ENCODE peak calls at places on chromosome 11, in eight cellular contexts. One of them, this sample, is unnamed.

GRCh38 chr11:12813371-12814225 is 139.4 kb downstream of the TEAD1 start:
- DNase-seq in BE2C: no peak
- DNase-seq in activated T-helper 1 cell treated with anti-CD3 and anti-CD28 coated beads, Interleukin-12 subunit alpha, Interleukin-12 subunit beta, Interleukin-2, Interleukin-4 antibody, amounts not matched to agents 30 ng/mL and 10 ng/mL and 1 ng/mL, durations not matched to agents 14 hours and 24 hours and 36 hours: no peak
- DNase-seq in HEK293T: no peak
- DNase-seq in EL: peak; percentile 72
- DNase-seq in ureter: peak; percentile 68
- DNase-seq in stimulated activated CD8-positive, alpha-beta memory T cell treated with anti-CD3 and anti-CD28 coated beads, Interleukin-12 subunit alpha, Interleukin-12 subunit beta, amount 100 ng/mL, for 1 hour: no peak
- DNase-seq in KBM-7: no peak
- DNase-seq in this sample: peak; percentile 64

GRCh38 chr11:132072044-132072879 is 701.8 kb downstream of the NTM start:
- DNase-seq in KBM-7: no peak
- DNase-seq in ureter: no peak
- DNase-seq in stimulated activated CD8-positive, alpha-beta memory T cell treated with anti-CD3 and anti-CD28 coated beads, Interleukin-12 subunit alpha, Interleukin-12 subunit beta, amount 100 ng/mL, for 1 hour: no peak
- DNase-seq in activated T-helper 1 cell treated with anti-CD3 and anti-CD28 coated beads, Interleukin-12 subunit alpha, Interleukin-12 subunit beta, Interleukin-2, Interleukin-4 antibody, amounts not matched to agents 30 ng/mL and 10 ng/mL and 1 ng/mL, durations not matched to agents 14 hours and 24 hours and 36 hours: no peak
- DNase-seq in HEK293T: no peak
- DNase-seq in EL: peak; percentile 98
- DNase-seq in BE2C: no peak
- DNase-seq in this sample: peak; percentile 95

GRCh38 chr11:61007971-61008896 is 36.8 kb downstream of the CD6 start:
- DNase-seq in HEK293T: no peak
- DNase-seq in KBM-7: no peak
- DNase-seq in EL: no peak
- DNase-seq in ureter: no peak
- DNase-seq in BE2C: no peak
- DNase-seq in stimulated activated CD8-positive, alpha-beta memory T cell treated with anti-CD3 and anti-CD28 coated beads, Interleukin-12 subunit alpha, Interleukin-12 subunit beta, amount 100 ng/mL, for 1 hour: no peak
- DNase-seq in activated T-helper 1 cell treated with anti-CD3 and anti-CD28 coated beads, Interleukin-12 subunit alpha, Interleukin-12 subunit beta, Interleukin-2, Interleukin-4 antibody, amounts not matched to agents 30 ng/mL and 10 ng/mL and 1 ng/mL, durations not matched to agents 14 hours and 24 hours and 36 hours: no peak
- DNase-seq in this sample: no peak

GRCh38 chr11:113174862-113175261 is 139.5 kb upstream of the TTC12 start:
- DNase-seq in stimulated activated CD8-positive, alpha-beta memory T cell treated with anti-CD3 and anti-CD28 coated beads, Interleukin-12 subunit alpha, Interleukin-12 subunit beta, amount 100 ng/mL, for 1 hour: no peak
- DNase-seq in HEK293T: no peak
- DNase-seq in KBM-7: no peak
- DNase-seq in BE2C: no peak
- DNase-seq in EL: no peak
- DNase-seq in ureter: no peak
- DNase-seq in activated T-helper 1 cell treated with anti-CD3 and anti-CD28 coated beads, Interleukin-12 subunit alpha, Interleukin-12 subunit beta, Interleukin-2, Interleukin-4 antibody, amounts not matched to agents 30 ng/mL and 10 ng/mL and 1 ng/mL, durations not matched to agents 14 hours and 24 hours and 36 hours: no peak
- DNase-seq in this sample: peak; percentile 29

GRCh38 chr11:47566166-47566546 is 757 bp downstream of the PTPMT1 start:
- DNase-seq in stimulated activated CD8-positive, alpha-beta memory T cell treated with anti-CD3 and anti-CD28 coated beads, Interleukin-12 subunit alpha, Interleukin-12 subunit beta, amount 100 ng/mL, for 1 hour: no peak
- DNase-seq in ureter: no peak
- DNase-seq in activated T-helper 1 cell treated with anti-CD3 and anti-CD28 coated beads, Interleukin-12 subunit alpha, Interleukin-12 subunit beta, Interleukin-2, Interleukin-4 antibody, amounts not matched to agents 30 ng/mL and 10 ng/mL and 1 ng/mL, durations not matched to agents 14 hours and 24 hours and 36 hours: no peak
- DNase-seq in BE2C: no peak
- DNase-seq in EL: peak; percentile 30
- DNase-seq in KBM-7: peak; percentile 57
- DNase-seq in HEK293T: no peak
- DNase-seq in this sample: no peak

GRCh38 chr11:120871924-120872323 is 152.0 kb upstream of the TBCEL start:
- DNase-seq in EL: no peak
- DNase-seq in KBM-7: no peak
- DNase-seq in BE2C: no peak
- DNase-seq in stimulated activated CD8-positive, alpha-beta memory T cell treated with anti-CD3 and anti-CD28 coated beads, Interleukin-12 subunit alpha, Interleukin-12 subunit beta, amount 100 ng/mL, for 1 hour: no peak
- DNase-seq in ureter: no peak
- DNase-seq in HEK293T: no peak
- DNase-seq in activated T-helper 1 cell treated with anti-CD3 and anti-CD28 coated beads, Interleukin-12 subunit alpha, Interleukin-12 subunit beta, Interleukin-2, Interleukin-4 antibody, amounts not matched to agents 30 ng/mL and 10 ng/mL and 1 ng/mL, durations not matched to agents 14 hours and 24 hours and 36 hours: no peak
- DNase-seq in this sample: no peak

GRCh38 chr11:118243161-118243560 is 9.0 kb downstream of the MPZL3 start:
- DNase-seq in BE2C: no peak
- DNase-seq in HEK293T: no peak
- DNase-seq in KBM-7: no peak
- DNase-seq in EL: no peak
- DNase-seq in stimulated activated CD8-positive, alpha-beta memory T cell treated with anti-CD3 and anti-CD28 coated beads, Interleukin-12 subunit alpha, Interleukin-12 subunit beta, amount 100 ng/mL, for 1 hour: no peak
- DNase-seq in activated T-helper 1 cell treated with anti-CD3 and anti-CD28 coated beads, Interleukin-12 subunit alpha, Interleukin-12 subunit beta, Interleukin-2, Interleukin-4 antibody, amounts not matched to agents 30 ng/mL and 10 ng/mL and 1 ng/mL, durations not matched to agents 14 hours and 24 hours and 36 hours: no peak
- DNase-seq in ureter: no peak
- DNase-seq in this sample: no peak

GRCh38 chr11:83051760-83052671 is 19.7 kb downstream of the RAB30 start:
- DNase-seq in HEK293T: no peak
- DNase-seq in stimulated activated CD8-positive, alpha-beta memory T cell treated with anti-CD3 and anti-CD28 coated beads, Interleukin-12 subunit alpha, Interleukin-12 subunit beta, amount 100 ng/mL, for 1 hour: no peak
- DNase-seq in BE2C: peak; percentile 60
- DNase-seq in EL: peak; percentile 93
- DNase-seq in KBM-7: no peak
- DNase-seq in activated T-helper 1 cell treated with anti-CD3 and anti-CD28 coated beads, Interleukin-12 subunit alpha, Interleukin-12 subunit beta, Interleukin-2, Interleukin-4 antibody, amounts not matched to agents 30 ng/mL and 10 ng/mL and 1 ng/mL, durations not matched to agents 14 hours and 24 hours and 36 hours: no peak
- DNase-seq in ureter: peak; percentile 72
- DNase-seq in this sample: peak; percentile 70

GRCh38 chr11:133951484-133952198 is 5.1 kb downstream of the IGSF9B start:
- DNase-seq in KBM-7: no peak
- DNase-seq in ureter: no peak
- DNase-seq in stimulated activated CD8-positive, alpha-beta memory T cell treated with anti-CD3 and anti-CD28 coated beads, Interleukin-12 subunit alpha, Interleukin-12 subunit beta, amount 100 ng/mL, for 1 hour: no peak
- DNase-seq in activated T-helper 1 cell treated with anti-CD3 and anti-CD28 coated beads, Interleukin-12 subunit alpha, Interleukin-12 subunit beta, Interleukin-2, Interleukin-4 antibody, amounts not matched to agents 30 ng/mL and 10 ng/mL and 1 ng/mL, durations not matched to agents 14 hours and 24 hours and 36 hours: no peak
- DNase-seq in HEK293T: peak; percentile 54
- DNase-seq in EL: peak; percentile 28
- DNase-seq in BE2C: peak; percentile 50
- DNase-seq in this sample: peak; percentile 71

GRCh38 chr11:118684187-118684586 is 4.7 kb upstream of the TREH start:
- DNase-seq in stimulated activated CD8-positive, alpha-beta memory T cell treated with anti-CD3 and anti-CD28 coated beads, Interleukin-12 subunit alpha, Interleukin-12 subunit beta, amount 100 ng/mL, for 1 hour: no peak
- DNase-seq in HEK293T: no peak
- DNase-seq in BE2C: no peak
- DNase-seq in KBM-7: no peak
- DNase-seq in ureter: no peak
- DNase-seq in activated T-helper 1 cell treated with anti-CD3 and anti-CD28 coated beads, Interleukin-12 subunit alpha, Interleukin-12 subunit beta, Interleukin-2, Interleukin-4 antibody, amounts not matched to agents 30 ng/mL and 10 ng/mL and 1 ng/mL, durations not matched to agents 14 hours and 24 hours and 36 hours: no peak
- DNase-seq in EL: no peak
- DNase-seq in this sample: no peak

GRCh38 chr11:70756756-70757155 is 358.4 kb downstream of the CTTN start:
- DNase-seq in EL: no peak
- DNase-seq in BE2C: no peak
- DNase-seq in activated T-helper 1 cell treated with anti-CD3 and anti-CD28 coated beads, Interleukin-12 subunit alpha, Interleukin-12 subunit beta, Interleukin-2, Interleukin-4 antibody, amounts not matched to agents 30 ng/mL and 10 ng/mL and 1 ng/mL, durations not matched to agents 14 hours and 24 hours and 36 hours: no peak
- DNase-seq in HEK293T: no peak
- DNase-seq in ureter: no peak
- DNase-seq in KBM-7: no peak
- DNase-seq in stimulated activated CD8-positive, alpha-beta memory T cell treated with anti-CD3 and anti-CD28 coated beads, Interleukin-12 subunit alpha, Interleukin-12 subunit beta, amount 100 ng/mL, for 1 hour: no peak
- DNase-seq in this sample: no peak

GRCh38 chr11:120400564-120401364 is 64.6 kb downstream of the ARHGEF12 start:
- DNase-seq in activated T-helper 1 cell treated with anti-CD3 and anti-CD28 coated beads, Interleukin-12 subunit alpha, Interleukin-12 subunit beta, Interleukin-2, Interleukin-4 antibody, amounts not matched to agents 30 ng/mL and 10 ng/mL and 1 ng/mL, durations not matched to agents 14 hours and 24 hours and 36 hours: no peak
- DNase-seq in EL: peak; percentile 97
- DNase-seq in HEK293T: peak; percentile 30
- DNase-seq in stimulated activated CD8-positive, alpha-beta memory T cell treated with anti-CD3 and anti-CD28 coated beads, Interleukin-12 subunit alpha, Interleukin-12 subunit beta, amount 100 ng/mL, for 1 hour: no peak
- DNase-seq in BE2C: no peak
- DNase-seq in KBM-7: no peak
- DNase-seq in ureter: peak; percentile 51
- DNase-seq in this sample: peak; percentile 89

GRCh38 chr11:70611890-70612289 is 213.6 kb downstream of the CTTN start:
- DNase-seq in ureter: no peak
- DNase-seq in BE2C: no peak
- DNase-seq in EL: no peak
- DNase-seq in activated T-helper 1 cell treated with anti-CD3 and anti-CD28 coated beads, Interleukin-12 subunit alpha, Interleukin-12 subunit beta, Interleukin-2, Interleukin-4 antibody, amounts not matched to agents 30 ng/mL and 10 ng/mL and 1 ng/mL, durations not matched to agents 14 hours and 24 hours and 36 hours: no peak
- DNase-seq in KBM-7: no peak
- DNase-seq in HEK293T: no peak
- DNase-seq in stimulated activated CD8-positive, alpha-beta memory T cell treated with anti-CD3 and anti-CD28 coated beads, Interleukin-12 subunit alpha, Interleukin-12 subunit beta, amount 100 ng/mL, for 1 hour: no peak
- DNase-seq in this sample: no peak

GRCh38 chr11:86743223-86744118 is 56.9 kb upstream of the PRSS23 start:
- DNase-seq in HEK293T: peak; percentile 25
- DNase-seq in EL: peak; percentile 99
- DNase-seq in activated T-helper 1 cell treated with anti-CD3 and anti-CD28 coated beads, Interleukin-12 subunit alpha, Interleukin-12 subunit beta, Interleukin-2, Interleukin-4 antibody, amounts not matched to agents 30 ng/mL and 10 ng/mL and 1 ng/mL, durations not matched to agents 14 hours and 24 hours and 36 hours: no peak
- DNase-seq in ureter: peak; percentile 56
- DNase-seq in KBM-7: no peak
- DNase-seq in stimulated activated CD8-positive, alpha-beta memory T cell treated with anti-CD3 and anti-CD28 coated beads, Interleukin-12 subunit alpha, Interleukin-12 subunit beta, amount 100 ng/mL, for 1 hour: no peak
- DNase-seq in BE2C: peak; percentile 57
- DNase-seq in this sample: peak; percentile 96

GRCh38 chr11:123653997-123654565 is 343 bp downstream of the SCN3B start:
- DNase-seq in stimulated activated CD8-positive, alpha-beta memory T cell treated with anti-CD3 and anti-CD28 coated beads, Interleukin-12 subunit alpha, Interleukin-12 subunit beta, amount 100 ng/mL, for 1 hour: no peak
- DNase-seq in KBM-7: peak; percentile 64
- DNase-seq in activated T-helper 1 cell treated with anti-CD3 and anti-CD28 coated beads, Interleukin-12 subunit alpha, Interleukin-12 subunit beta, Interleukin-2, Interleukin-4 antibody, amounts not matched to agents 30 ng/mL and 10 ng/mL and 1 ng/mL, durations not matched to agents 14 hours and 24 hours and 36 hours: peak; percentile 14
- DNase-seq in ureter: peak; percentile 54
- DNase-seq in EL: peak; percentile 49
- DNase-seq in HEK293T: peak; percentile 67
- DNase-seq in BE2C: no peak
- DNase-seq in this sample: peak; percentile 62

GRCh38 chr11:848380-848931 is 5.8 kb downstream of the TSPAN4 start:
- DNase-seq in ureter: no peak
- DNase-seq in HEK293T: peak; percentile 67
- DNase-seq in activated T-helper 1 cell treated with anti-CD3 and anti-CD28 coated beads, Interleukin-12 subunit alpha, Interleukin-12 subunit beta, Interleukin-2, Interleukin-4 antibody, amounts not matched to agents 30 ng/mL and 10 ng/mL and 1 ng/mL, durations not matched to agents 14 hours and 24 hours and 36 hours: peak; percentile 60
- DNase-seq in EL: no peak
- DNase-seq in stimulated activated CD8-positive, alpha-beta memory T cell treated with anti-CD3 and anti-CD28 coated beads, Interleukin-12 subunit alpha, Interleukin-12 subunit beta, amount 100 ng/mL, for 1 hour: peak; percentile 36
- DNase-seq in KBM-7: no peak
- DNase-seq in BE2C: peak; percentile 58
- DNase-seq in this sample: no peak

GRCh38 chr11:73072935-73073481 is 69.1 kb downstream of the FCHSD2 start:
- DNase-seq in stimulated activated CD8-positive, alpha-beta memory T cell treated with anti-CD3 and anti-CD28 coated beads, Interleukin-12 subunit alpha, Interleukin-12 subunit beta, amount 100 ng/mL, for 1 hour: no peak
- DNase-seq in EL: peak; percentile 4
- DNase-seq in KBM-7: peak; percentile 47
- DNase-seq in activated T-helper 1 cell treated with anti-CD3 and anti-CD28 coated beads, Interleukin-12 subunit alpha, Interleukin-12 subunit beta, Interleukin-2, Interleukin-4 antibody, amounts not matched to agents 30 ng/mL and 10 ng/mL and 1 ng/mL, durations not matched to agents 14 hours and 24 hours and 36 hours: no peak
- DNase-seq in BE2C: no peak
- DNase-seq in HEK293T: no peak
- DNase-seq in ureter: no peak
- DNase-seq in this sample: no peak

GRCh38 chr11:36345084-36345511 is 49.0 kb downstream of the PRR5L start:
- DNase-seq in activated T-helper 1 cell treated with anti-CD3 and anti-CD28 coated beads, Interleukin-12 subunit alpha, Interleukin-12 subunit beta, Interleukin-2, Interleukin-4 antibody, amounts not matched to agents 30 ng/mL and 10 ng/mL and 1 ng/mL, durations not matched to agents 14 hours and 24 hours and 36 hours: no peak
- DNase-seq in BE2C: no peak
- DNase-seq in EL: no peak
- DNase-seq in KBM-7: no peak
- DNase-seq in stimulated activated CD8-positive, alpha-beta memory T cell treated with anti-CD3 and anti-CD28 coated beads, Interleukin-12 subunit alpha, Interleukin-12 subunit beta, amount 100 ng/mL, for 1 hour: no peak
- DNase-seq in HEK293T: no peak
- DNase-seq in ureter: no peak
- DNase-seq in this sample: no peak

GRCh38 chr11:99505319-99505718 is 484.6 kb downstream of the CNTN5 start:
- DNase-seq in ureter: no peak
- DNase-seq in BE2C: no peak
- DNase-seq in activated T-helper 1 cell treated with anti-CD3 and anti-CD28 coated beads, Interleukin-12 subunit alpha, Interleukin-12 subunit beta, Interleukin-2, Interleukin-4 antibody, amounts not matched to agents 30 ng/mL and 10 ng/mL and 1 ng/mL, durations not matched to agents 14 hours and 24 hours and 36 hours: no peak
- DNase-seq in HEK293T: no peak
- DNase-seq in KBM-7: no peak
- DNase-seq in stimulated activated CD8-positive, alpha-beta memory T cell treated with anti-CD3 and anti-CD28 coated beads, Interleukin-12 subunit alpha, Interleukin-12 subunit beta, amount 100 ng/mL, for 1 hour: no peak
- DNase-seq in EL: peak; percentile 59
- DNase-seq in this sample: peak; percentile 2

GRCh38 chr11:27158763-27159679 is 118.4 kb downstream of the BBOX1 start:
- DNase-seq in HEK293T: peak; percentile 77
- DNase-seq in BE2C: peak; percentile 36
- DNase-seq in ureter: peak; percentile 57
- DNase-seq in activated T-helper 1 cell treated with anti-CD3 and anti-CD28 coated beads, Interleukin-12 subunit alpha, Interleukin-12 subunit beta, Interleukin-2, Interleukin-4 antibody, amounts not matched to agents 30 ng/mL and 10 ng/mL and 1 ng/mL, durations not matched to agents 14 hours and 24 hours and 36 hours: no peak
- DNase-seq in EL: peak; percentile 75
- DNase-seq in stimulated activated CD8-positive, alpha-beta memory T cell treated with anti-CD3 and anti-CD28 coated beads, Interleukin-12 subunit alpha, Interleukin-12 subunit beta, amount 100 ng/mL, for 1 hour: no peak
- DNase-seq in KBM-7: peak; percentile 60
- DNase-seq in this sample: peak; percentile 68

GRCh38 chr11:128171496-128171895 is 415.9 kb downstream of the ETS1 start:
- DNase-seq in activated T-helper 1 cell treated with anti-CD3 and anti-CD28 coated beads, Interleukin-12 subunit alpha, Interleukin-12 subunit beta, Interleukin-2, Interleukin-4 antibody, amounts not matched to agents 30 ng/mL and 10 ng/mL and 1 ng/mL, durations not matched to agents 14 hours and 24 hours and 36 hours: no peak
- DNase-seq in BE2C: no peak
- DNase-seq in stimulated activated CD8-positive, alpha-beta memory T cell treated with anti-CD3 and anti-CD28 coated beads, Interleukin-12 subunit alpha, Interleukin-12 subunit beta, amount 100 ng/mL, for 1 hour: no peak
- DNase-seq in HEK293T: no peak
- DNase-seq in EL: no peak
- DNase-seq in ureter: no peak
- DNase-seq in KBM-7: no peak
- DNase-seq in this sample: peak; percentile 47

GRCh38 chr11:4606231-4607015 is 1.6 kb downstream of the TRIM68 start:
- DNase-seq in stimulated activated CD8-positive, alpha-beta memory T cell treated with anti-CD3 and anti-CD28 coated beads, Interleukin-12 subunit alpha, Interleukin-12 subunit beta, amount 100 ng/mL, for 1 hour: no peak
- DNase-seq in HEK293T: no peak
- DNase-seq in KBM-7: peak; percentile 21
- DNase-seq in EL: peak; percentile 22
- DNase-seq in activated T-helper 1 cell treated with anti-CD3 and anti-CD28 coated beads, Interleukin-12 subunit alpha, Interleukin-12 subunit beta, Interleukin-2, Interleukin-4 antibody, amounts not matched to agents 30 ng/mL and 10 ng/mL and 1 ng/mL, durations not matched to agents 14 hours and 24 hours and 36 hours: no peak
- DNase-seq in ureter: no peak
- DNase-seq in BE2C: no peak
- DNase-seq in this sample: no peak

GRCh38 chr11:34534826-34535225 is 21.2 kb upstream of the ELF5 start:
- DNase-seq in stimulated activated CD8-positive, alpha-beta memory T cell treated with anti-CD3 and anti-CD28 coated beads, Interleukin-12 subunit alpha, Interleukin-12 subunit beta, amount 100 ng/mL, for 1 hour: no peak
- DNase-seq in activated T-helper 1 cell treated with anti-CD3 and anti-CD28 coated beads, Interleukin-12 subunit alpha, Interleukin-12 subunit beta, Interleukin-2, Interleukin-4 antibody, amounts not matched to agents 30 ng/mL and 10 ng/mL and 1 ng/mL, durations not matched to agents 14 hours and 24 hours and 36 hours: no peak
- DNase-seq in HEK293T: no peak
- DNase-seq in KBM-7: no peak
- DNase-seq in EL: no peak
- DNase-seq in BE2C: no peak
- DNase-seq in ureter: no peak
- DNase-seq in this sample: no peak

GRCh38 chr11:61102667-61103491 is 590 bp downstream of the CD5 start:
- DNase-seq in KBM-7: no peak
- DNase-seq in stimulated activated CD8-positive, alpha-beta memory T cell treated with anti-CD3 and anti-CD28 coated beads, Interleukin-12 subunit alpha, Interleukin-12 subunit beta, amount 100 ng/mL, for 1 hour: no peak
- DNase-seq in ureter: no peak
- DNase-seq in EL: no peak
- DNase-seq in HEK293T: no peak
- DNase-seq in activated T-helper 1 cell treated with anti-CD3 and anti-CD28 coated beads, Interleukin-12 subunit alpha, Interleukin-12 subunit beta, Interleukin-2, Interleukin-4 antibody, amounts not matched to agents 30 ng/mL and 10 ng/mL and 1 ng/mL, durations not matched to agents 14 hours and 24 hours and 36 hours: no peak
- DNase-seq in BE2C: no peak
- DNase-seq in this sample: no peak

This sample was measured in Daoy.